ENCODE peak calls at places on chromosomes 4 and X, in five cellular contexts. T, J, Q, U and G are unnamed samples.

GRCh38 chrX:76148011-76148665 is 24.7 kb upstream of the PBDC1 start:
- DNase-seq in J (peak; percentile 52), T (no peak), Q (peak; percentile 22), U (peak; percentile 33), G (no peak)

GRCh38 chrX:81377329-81377728 is 175.4 kb downstream of the SH3BGRL start:
- DNase-seq in T (peak; percentile 16), U (peak; percentile 36), J (peak; percentile 6), Q (no peak), G (no peak)

GRCh38 chr4:15186826-15187225 is 184.5 kb downstream of the CPEB2 start:
- DNase-seq in T (no peak), Q (no peak), U (no peak), J (no peak), G (no peak)

GRCh38 chrX:75038925-75039324 is 113.7 kb upstream of the NEXMIF start:
- DNase-seq in T (no peak), J (peak; percentile 6), Q (no peak), U (peak; percentile 23), G (no peak)

GRCh38 chr4:25113915-25114904 is 46.0 kb downstream of the SEPSECS start:
- DNase-seq in J (peak; percentile 75), T (no peak), Q (no peak), U (no peak), G (no peak)

GRCh38 chrX:103556941-103557340 is 28.4 kb upstream of the TCEAL4 start:
- DNase-seq in U (no peak), J (no peak), Q (no peak), T (peak; percentile 29), G (peak; percentile 23)

GRCh38 chr4:23857353-23857752 is 32.5 kb downstream of the PPARGC1A start:
- DNase-seq in U (no peak), T (no peak), Q (no peak), J (peak; percentile 27), G (no peak)

GRCh38 chr4:151355155-151355554 is 29.8 kb upstream of the SH3D19 start:
- DNase-seq in U (no peak), T (no peak), Q (no peak), J (no peak), G (no peak)

GRCh38 chr4:82704156-82704555 is 94.4 kb downstream of the SCD5 start:
- DNase-seq in Q (no peak), U (no peak), T (no peak), J (no peak), G (no peak)

GRCh38 chr4:158535130-158535614 is 13.5 kb downstream of the RXFP1 start:
- DNase-seq in U (no peak), T (peak; percentile 7), J (peak; percentile 87), Q (no peak), G (no peak)

GRCh38 chr4:122806981-122807679 is 19.5 kb upstream of the FGF2 start:
- DNase-seq in Q (no peak), T (no peak), U (no peak), J (peak; percentile 52), G (no peak)

GRCh38 chr4:20984011-20984836 is 284.0 kb downstream of the PACRGL start:
- DNase-seq in U (peak; percentile 38), T (peak; percentile 35), Q (no peak), J (no peak), G (no peak)

GRCh38 chr4:74548561-74548960 is 103.6 kb downstream of the AREG start:
- DNase-seq in Q (no peak), T (no peak), U (peak; percentile 54), J (no peak), G (no peak)

GRCh38 chr4:145285928-145286327 is 105.5 kb upstream of the OTUD4 start:
- DNase-seq in Q (no peak), J (peak; percentile 57), T (no peak), U (peak; percentile 65), G (no peak)

GRCh38 chr4:99811850-99812249 is 4.8 kb upstream of the DAPP1 start:
- DNase-seq in T (peak; percentile 70), U (peak; percentile 40), Q (peak; percentile 61), J (peak; percentile 3), G (no peak)

GRCh38 chr4:78926825-78927224 is 12.4 kb downstream of the PAQR3 start:
- DNase-seq in Q (no peak), U (no peak), T (no peak), J (no peak), G (no peak)

GRCh38 chr4:118033148-118034060 is 882 bp upstream of the NDST3 start:
- DNase-seq in U (peak; percentile 30), Q (peak; percentile 63), T (peak; percentile 67), J (peak; percentile 62), G (peak; percentile 81)

GRCh38 chrX:108224727-108225455 is 133.3 kb downstream of the ATG4A start:
- DNase-seq in J (peak; percentile 58), U (peak; percentile 37), T (peak; percentile 59), Q (no peak), G (no peak)

GRCh38 chr4:54861201-54861600 is 203.4 kb downstream of the KIT start:
- DNase-seq in Q (no peak), U (no peak), J (no peak), T (no peak), G (no peak)

GRCh38 chrX:118503260-118504041 is 7.8 kb downstream of the DOCK11 start:
- DNase-seq in Q (no peak), J (no peak), T (no peak), U (no peak), G (no peak)

GRCh38 chr4:41379230-41379629 is 122.5 kb downstream of the UCHL1 start:
- DNase-seq in T (no peak), U (no peak), Q (no peak), J (no peak), G (no peak)

GRCh38 chr4:95181446-95182306 is 367.1 kb downstream of the UNC5C start:
- DNase-seq in U (peak; percentile 11), J (peak; percentile 85), T (no peak), Q (no peak), G (no peak)

GRCh38 chr4:148052448-148052847 is 320.6 kb downstream of the ARHGAP10 start:
- DNase-seq in T (no peak), Q (no peak), J (no peak), U (no peak), G (no peak)

GRCh38 chrX:71870337-71871098 is 40.1 kb upstream of the NHSL2 start:
- DNase-seq in J (peak; percentile 45), U (no peak), T (peak; percentile 10), Q (no peak), G (no peak)

GRCh38 chrX:25295466-25295865 is 279.7 kb upstream of the ARX start:
- DNase-seq in U (no peak), J (no peak), Q (no peak), T (no peak), G (no peak)

GRCh38 chr4:5206391-5206790 is 155.1 kb downstream of the STK32B start:
- DNase-seq in J (peak; percentile 93), T (no peak), Q (peak; percentile 21), U (no peak), G (no peak)

GRCh38 chr4:7612311-7612710 is 177.6 kb upstream of the PSAPL1 start:
- DNase-seq in T (peak; percentile 19), Q (no peak), U (no peak), J (no peak), G (no peak)

GRCh38 chr4:9904976-9905587 is 116.2 kb downstream of the SLC2A9 start:
- DNase-seq in J (peak; percentile 16), Q (no peak), T (no peak), U (no peak), G (no peak)

GRCh38 chrX:48468693-48469691 is 1.1 kb downstream of the SLC38A5 start:
- DNase-seq in T (no peak), Q (peak; percentile 43), U (no peak), J (no peak), G (no peak)
- TF ChIP-seq CTCF in T (no peak), Q (no peak), U (no peak), J (peak; percentile 13), G (no peak)

DNA sequence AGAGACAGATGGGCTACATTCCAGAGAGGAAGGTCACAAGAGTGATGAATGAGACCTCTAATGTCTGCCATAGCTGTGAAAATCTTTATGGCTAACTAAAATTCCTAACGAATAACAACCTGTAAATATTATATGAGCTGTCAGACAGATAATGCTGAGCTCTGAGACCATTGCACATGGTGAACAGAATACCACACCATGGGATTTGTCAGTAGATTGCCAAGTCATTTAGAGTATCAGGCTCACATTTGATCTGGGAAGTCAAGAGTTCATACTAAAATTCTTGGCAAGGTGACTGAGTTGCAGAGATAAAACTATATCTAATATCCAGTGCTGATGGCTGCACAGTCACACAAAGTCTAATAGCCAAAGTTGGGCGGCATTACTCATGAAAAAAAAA is 259.2 kb upstream of the FTHL17 start:
- DNase-seq in U (no peak), T (no peak), J (peak; percentile 51), Q (no peak), G (no peak)
- H3K4me1 ChIP-seq in U (no peaks in the 10 kb centered on the region), T (no peaks in the 10 kb centered on the region), J (peaks cover 3% of the 10 kb centered on the region), Q (no peaks in the 10 kb centered on the region), G (no peaks in the 10 kb centered on the region)

GRCh38 chrX:133702230-133702629 is 283.2 kb downstream of the GPC3 start:
- DNase-seq in Q (no peak), J (no peak), U (no peak), T (no peak), G (no peak)

GRCh38 chrX:133697656-133698055 is 282.4 kb upstream of the GPC4 start:
- DNase-seq in U (no peak), J (no peak), T (no peak), Q (no peak), G (no peak)

GRCh38 chrX:133699023-133699728 is 283.9 kb upstream of the GPC4 start:
- DNase-seq in Q (no peak), J (no peak), U (no peak), T (no peak), G (no peak)

DNA sequence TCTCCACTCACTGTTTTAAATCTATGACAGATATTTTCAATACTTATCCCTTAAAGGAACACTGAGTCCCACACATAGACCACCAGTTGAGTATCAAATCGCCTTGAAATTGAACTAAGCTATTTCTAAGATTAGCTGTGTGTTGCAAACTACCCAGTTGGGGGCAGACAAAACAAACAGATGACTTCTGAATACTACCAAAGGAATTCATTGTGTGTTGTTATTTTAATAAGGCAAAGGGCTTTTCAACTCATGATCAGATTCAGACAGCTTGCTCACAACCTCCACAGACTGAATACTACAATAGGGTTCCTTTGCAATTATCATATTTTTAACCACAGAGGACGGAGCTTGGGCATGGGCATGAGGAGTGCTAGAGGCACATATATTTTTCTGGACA is 283.0 kb upstream of the GPC4 start:
- DNase-seq in Q (no peak), U (no peak), T (no peak), J (peak; percentile 28), G (no peak)
- TF ChIP-seq CTCF in Q (no peak), U (no peak), T (peak; percentile 20), J (no peak), G (no peak)

DNA sequence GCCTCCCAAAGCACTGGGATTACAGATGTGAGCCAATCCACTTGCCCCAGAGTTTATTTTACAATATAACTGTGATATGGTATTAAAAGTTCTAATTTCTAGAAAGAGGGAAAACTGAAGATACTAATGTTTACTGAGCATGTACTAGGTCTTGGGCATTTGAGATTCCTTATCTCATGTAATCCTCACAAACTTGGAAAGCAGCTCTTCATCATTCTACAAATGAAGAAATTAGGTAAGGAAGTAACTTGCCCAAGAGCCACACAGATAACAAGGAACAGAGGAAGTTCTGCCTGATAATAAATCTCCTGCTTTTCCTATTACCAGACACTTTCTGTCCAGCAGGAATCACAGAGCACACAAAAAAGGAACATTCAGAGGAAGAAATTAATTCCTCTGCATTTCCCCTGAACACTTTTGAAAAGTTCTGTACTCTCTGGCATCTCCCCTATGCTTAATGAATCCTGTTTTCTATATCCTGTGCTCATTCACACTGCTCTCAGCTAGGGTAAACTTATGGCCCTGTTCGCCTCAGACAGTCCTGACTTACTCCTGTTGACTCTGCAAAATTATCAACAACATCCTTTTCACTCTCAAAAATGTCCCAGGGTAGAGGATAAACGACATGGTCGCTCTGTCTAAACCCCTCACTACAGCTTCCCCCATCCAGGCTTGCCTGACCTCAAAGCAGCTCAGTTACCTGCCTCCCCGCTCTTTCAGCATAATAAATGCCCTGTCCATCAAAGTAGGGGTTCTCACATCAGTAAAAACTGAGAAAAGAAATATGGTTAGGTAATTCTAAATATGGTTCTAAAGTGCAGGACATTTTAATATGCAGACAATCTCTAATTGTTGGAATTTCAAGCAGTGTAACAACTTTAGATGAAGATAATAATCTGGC is 13.7 kb downstream of the SH3RF1 start:
- DNase-seq in J (no peak), T (no peak), U (peak; percentile 45), Q (no peak), G (no peak)
- H3K4me1 ChIP-seq in J (peaks cover 36% of the 10 kb centered on the region), T (peaks cover 55% of the 10 kb centered on the region), U (peaks cover 96% of the 10 kb centered on the region), Q (peaks cover 17% of the 10 kb centered on the region), G (peaks cover 62% of the 10 kb centered on the region)